ENCODE peak calls at places on chromosome X, in nine cellular contexts. L is heart left ventricle; P is naive thymus-derived CD4-positive, alpha-beta T cell; V is RWPE1; O is effector memory CD4-positive, alpha-beta T cell; G is GM23248; K is CD8-positive, alpha-beta memory T cell; B is left ventricle myocardium inferior; Z is GM12878. A is an unnamed sample.

GRCh38 chrX:46820391-46821100 is 16.3 kb upstream of the RP2 start:
- DNase-seq in L (no peak), O (no peak), P (no peak), Z (no peak), B (no peak), V (no peak), G (no peak), K (no peak), A (no peak)

GRCh38 chrX:84339507-84340364 is 151.7 kb upstream of the RPS6KA6 start:
- DNase-seq in K (no peak), L (no peak), V (peak), Z (no peak), O (no peak), B (no peak), G (peak), P (no peak), A (no peak)

GRCh38 chrX:150513564-150513963 is 54.9 kb upstream of the MTM1 start:
- DNase-seq in G (no peak), Z (no peak), L (no peak), K (no peak), O (no peak), P (no peak), B (no peak), V (no peak), A (no peak)

GRCh38 chrX:1537031-1537715 is at the start of gene P2RY8:
- DNase-seq in V (no peak), L (peak), P (peak), K (peak), Z (peak), G (peak), B (peak), O (peak), A (peak)

GRCh38 chrX:11241720-11242119 is 51.5 kb upstream of the AMELX start:
- DNase-seq in V (no peak), O (no peak), G (no peak), B (no peak), L (no peak), P (no peak), Z (no peak), K (no peak), A (no peak)

GRCh38 chrX:118990512-118991227 is 16.3 kb downstream of the LONRF3 start:
- DNase-seq in Z (no peak), V (no peak), G (no peak), K (no peak), O (no peak), P (no peak), L (no peak), B (no peak), A (no peak)

GRCh38 chrX:126342859-126343258 is 176.8 kb upstream of the DCAF12L2 start:
- DNase-seq in Z (no peak), K (no peak), P (no peak), V (no peak), L (no peak), O (no peak), B (no peak), G (no peak), A (no peak)

GRCh38 chrX:150366951-150367545 is 3.9 kb downstream of the MAMLD1 start:
- DNase-seq in K (peak), V (no peak), P (no peak), L (no peak), G (peak), Z (no peak), O (no peak), B (no peak), A (no peak)

GRCh38 chrX:32448945-32449344 is 762.4 kb downstream of the DMD start:
- DNase-seq in B (no peak), V (no peak), P (no peak), Z (peak), O (no peak), K (no peak), G (no peak), L (no peak), A (no peak)

GRCh38 chrX:25016938-25017598 is 1.3 kb upstream of the ARX start:
- DNase-seq in K (no peak), V (no peak), P (no peak), O (no peak), L (no peak), Z (no peak), B (no peak), G (no peak), A (no peak)

GRCh38 chrX:9678215-9678980 is 87.2 kb downstream of the GPR143 start:
- DNase-seq in V (no peak), L (no peak), P (no peak), G (no peak), K (no peak), O (no peak), B (no peak), Z (no peak), A (no peak)

GRCh38 chrX:24145340-24146186 is 4.0 kb upstream of the ZFX start:
- DNase-seq in K (no peak), P (no peak), Z (no peak), L (no peak), O (no peak), G (peak), V (no peak), B (no peak), A (no peak)

GRCh38 chrX:6826856-6827255 is 291.9 kb upstream of the VCX3A start:
- DNase-seq in O (no peak), L (no peak), B (no peak), Z (no peak), V (no peak), P (no peak), K (no peak), G (no peak), A (no peak)

GRCh38 chrX:153245288-153245731 is 66.2 kb downstream of the MAGEA1 start:
- DNase-seq in P (no peak), G (no peak), B (no peak), V (peak), Z (no peak), L (no peak), K (no peak), O (no peak), A (no peak)

GRCh38 chrX:101348452-101349222 is at the start of gene TIMM8A:
- DNase-seq in K (peak), L (peak), O (peak), Z (peak), V (peak), B (peak), P (peak), G (peak), A (peak)

GRCh38 chrX:793216-793770 is 162.7 kb downstream of the SHOX start:
- DNase-seq in O (no peak), V (no peak), B (no peak), Z (no peak), G (no peak), L (no peak), K (no peak), P (no peak), A (no peak)

GRCh38 chrX:9037296-9037695 is 3.4 kb upstream of the FAM9B start:
- DNase-seq in L (no peak), O (no peak), G (no peak), Z (no peak), B (no peak), P (no peak), K (no peak), V (no peak), A (no peak)

GRCh38 chrX:115333446-115333845 is 43.9 kb downstream of the LUZP4 start:
- DNase-seq in G (no peak), Z (no peak), K (no peak), B (no peak), P (no peak), V (no peak), O (no peak), L (no peak), A (no peak)

GRCh38 chrX:10900585-10901289 is 210.4 kb upstream of the HCCS start:
- DNase-seq in G (peak), P (no peak), B (no peak), V (peak), L (no peak), O (no peak), K (no peak), Z (no peak), A (no peak)

GRCh38 chrX:75746891-75747639 is 38.0 kb downstream of the MAGEE2 start:
- DNase-seq in B (peak), L (no peak), G (peak), K (peak), V (peak), P (peak), O (no peak), Z (no peak), A (peak)

GRCh38 chrX:11446331-11446730 is 153.1 kb downstream of the AMELX start:
- DNase-seq in K (no peak), O (no peak), G (peak), L (no peak), P (no peak), Z (no peak), B (no peak), V (no peak), A (no peak)

GRCh38 chrX:132615396-132616131 is 126.7 kb upstream of the MBNL3 start:
- DNase-seq in L (no peak), Z (no peak), V (no peak), O (peak), P (peak), B (no peak), K (peak), G (peak), A (peak)

GRCh38 chrX:131703646-131704045 is 159.8 kb downstream of the OR13H1 start:
- DNase-seq in O (no peak), B (no peak), K (no peak), L (no peak), G (no peak), Z (no peak), V (no peak), P (no peak), A (no peak)

GRCh38 chrX:43456056-43456455 is 200.0 kb upstream of the MAOA start:
- DNase-seq in L (no peak), K (no peak), Z (no peak), G (no peak), V (no peak), B (no peak), O (no peak), P (no peak), A (no peak)

GRCh38 chrX:14357314-14357713 is 172.0 kb upstream of the GLRA2 start:
- DNase-seq in P (no peak), L (no peak), O (no peak), K (no peak), V (peak), B (no peak), G (peak), Z (no peak), A (no peak)

DNA sequence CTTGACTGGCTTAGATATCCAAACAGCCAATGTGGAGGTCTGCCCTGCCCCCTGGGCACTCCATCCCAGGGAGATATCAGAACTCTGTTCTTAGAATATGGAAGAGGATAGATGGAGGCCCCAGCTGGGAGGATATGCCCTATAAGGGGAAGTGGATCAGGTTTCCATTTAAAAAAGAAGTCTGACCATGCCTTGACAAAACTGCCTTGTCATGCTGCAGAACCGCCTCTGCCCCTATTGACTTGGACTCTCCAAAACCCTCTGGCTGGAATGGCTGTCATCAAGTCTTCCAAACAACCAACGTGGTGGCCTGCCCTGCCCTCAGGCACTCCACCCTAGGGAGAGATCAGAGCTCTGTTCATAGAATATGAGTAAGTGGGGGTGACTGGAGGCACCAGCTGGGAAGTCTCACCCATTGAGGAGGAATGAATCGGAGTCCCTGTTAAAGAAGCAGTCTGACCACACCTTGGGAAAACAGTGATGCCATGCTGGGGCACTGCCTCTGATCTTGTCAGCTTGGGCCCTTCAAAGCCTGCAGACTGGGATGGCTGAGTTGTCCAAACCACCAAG is 114.9 kb downstream of the VSIG4 start:
- DNase-seq in Z (no peak), K (no peak), L (no peak), V (no peak), G (no peak), P (no peak), B (no peak), O (no peak), A (no peak)
- H3K27ac ChIP-seq in Z (no peak), K (no peak), L (no peak), V (no peak), G (no peak), P (no peak), B (no peak), O (no peak), A (no peak)

GRCh38 chrX:57286507-57287251 is at the start of gene FAAH2:
- DNase-seq in Z (peak), L (no peak), O (peak), K (peak), P (peak), V (peak), G (no peak), B (no peak), A (peak)
- H3K27ac ChIP-seq in Z (peak), L (no peak), O (peak), K (peak), P (peak), V (no peak), G (no peak), B (no peak), A (peak)

GRCh38 chrX:121135488-121136207 is 88.2 kb downstream of the GLUD2 start:
- DNase-seq in Z (no peak), L (no peak), O (no peak), K (no peak), V (no peak), B (no peak), G (no peak), P (no peak), A (no peak)
- H3K27ac ChIP-seq in Z (no peak), L (no peak), O (no peak), K (no peak), V (no peak), B (no peak), G (no peak), P (no peak), A (no peak)

DNA sequence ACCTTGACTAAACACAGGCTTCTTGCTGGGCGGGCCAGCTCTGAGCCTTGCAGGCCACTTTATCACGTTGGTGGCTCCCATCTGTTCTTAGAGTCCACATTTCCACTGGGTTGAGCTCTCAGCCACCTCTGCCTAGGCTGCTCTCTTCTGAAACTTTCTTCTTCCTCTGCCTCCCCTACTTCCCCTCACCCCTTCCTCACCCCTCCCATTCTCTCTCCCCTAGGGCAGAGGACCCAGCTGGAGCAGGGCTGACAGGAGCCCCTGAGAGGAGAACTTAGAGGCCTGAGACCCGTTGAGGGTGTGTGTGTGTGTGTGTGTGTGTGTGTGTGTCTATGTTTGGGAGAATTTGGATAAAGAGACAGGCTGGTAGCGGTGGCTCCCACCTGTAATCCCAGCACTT is 19.9 kb upstream of the TMSB4X start:
- DNase-seq in G (no peak), P (no peak), B (no peak), Z (no peak), K (no peak), O (no peak), L (no peak), V (no peak), A (no peak)
- H3K27ac ChIP-seq in G (no peak), P (peak), B (peak), Z (peak), K (peak), O (peak), L (peak), V (peak), A (peak)

DNA sequence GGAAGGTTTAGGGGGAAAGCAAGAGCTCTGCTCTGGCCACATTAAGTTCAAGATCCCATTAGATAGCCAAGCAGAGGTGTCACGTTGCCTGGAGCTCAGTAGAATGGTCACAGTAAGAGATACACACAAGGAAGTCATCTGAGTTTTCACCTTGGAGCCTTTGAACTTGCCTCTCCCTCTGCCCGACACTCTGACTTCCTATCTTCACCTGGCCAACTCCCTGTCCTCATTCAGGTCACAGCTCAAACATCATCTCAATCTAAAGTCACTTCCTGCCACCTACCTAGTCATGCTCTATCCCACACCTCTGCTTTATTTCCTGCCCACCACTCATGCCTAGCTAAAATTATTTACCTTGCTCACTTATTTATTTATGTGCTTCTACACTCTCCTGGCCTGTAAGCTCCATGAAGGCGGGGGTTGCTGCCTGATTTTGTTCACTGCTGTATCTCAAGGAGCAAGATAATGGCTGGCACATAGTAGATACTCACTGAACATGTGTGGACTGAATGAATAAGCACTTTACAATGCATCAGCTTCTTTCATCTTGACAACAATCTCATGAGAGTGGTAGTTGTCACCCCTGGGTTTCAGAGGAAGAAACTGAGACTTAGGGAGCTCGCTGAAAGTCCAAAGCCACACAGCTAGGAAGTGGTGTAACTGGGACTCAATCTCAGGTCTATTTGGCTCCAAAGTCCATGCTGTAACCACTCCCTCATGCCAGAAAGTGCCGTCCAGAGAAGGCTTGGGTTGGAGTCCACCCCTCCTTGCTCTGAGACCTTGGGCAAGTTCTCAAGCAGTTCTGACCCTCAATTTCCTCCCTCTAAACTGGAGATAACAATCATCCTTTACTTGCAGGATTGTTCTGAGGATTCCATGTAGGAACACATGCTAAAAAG is 40.3 kb downstream of the EFNB1 start:
- DNase-seq in V (no peak), O (no peak), P (no peak), B (no peak), K (no peak), G (no peak), Z (no peak), L (no peak), A (no peak)
- H3K27ac ChIP-seq in V (no peak), O (no peak), P (no peak), B (no peak), K (no peak), G (no peak), Z (no peak), L (no peak), A (no peak)

DNA sequence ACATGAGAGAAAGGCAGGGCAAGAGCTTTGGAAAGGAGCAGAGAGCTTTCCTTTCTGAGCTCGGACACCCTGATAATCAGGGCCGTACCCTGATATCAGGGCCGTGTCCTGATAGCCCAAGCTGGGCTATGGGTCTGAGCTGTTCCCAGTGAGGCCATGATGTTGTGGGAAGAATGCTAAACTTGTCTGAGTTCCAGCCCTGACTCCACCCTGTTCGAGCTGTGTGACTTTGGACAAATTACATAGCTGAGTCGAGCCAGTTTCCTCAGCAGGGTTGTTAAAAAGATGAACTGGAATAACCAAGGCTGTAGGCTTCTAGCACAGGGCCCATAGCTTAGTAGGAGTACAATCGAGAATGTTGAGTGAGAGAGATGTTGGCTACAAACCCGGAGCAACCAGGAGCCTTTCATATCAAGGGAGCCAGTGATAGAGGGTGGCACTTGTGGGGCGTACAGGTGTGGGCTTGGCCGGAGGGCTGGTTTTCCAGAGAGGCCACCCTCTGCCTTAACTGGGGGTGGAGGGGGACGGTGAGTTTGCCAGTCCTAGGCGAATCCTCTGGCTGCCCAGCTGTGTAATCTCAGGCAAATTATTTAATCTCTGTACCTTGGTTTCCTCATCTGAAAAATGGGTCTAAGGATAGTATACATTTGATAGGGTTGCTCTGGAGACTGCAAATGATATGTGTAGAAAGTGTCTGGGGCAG is 3.5 kb upstream of the CXCR3 start:
- DNase-seq in O (no peak), L (no peak), K (no peak), P (no peak), V (no peak), G (peak), Z (no peak), B (no peak), A (no peak)
- H3K27ac ChIP-seq in O (peak), L (peak), K (peak), P (no peak), V (no peak), G (peak), Z (peak), B (peak), A (peak)

DNA sequence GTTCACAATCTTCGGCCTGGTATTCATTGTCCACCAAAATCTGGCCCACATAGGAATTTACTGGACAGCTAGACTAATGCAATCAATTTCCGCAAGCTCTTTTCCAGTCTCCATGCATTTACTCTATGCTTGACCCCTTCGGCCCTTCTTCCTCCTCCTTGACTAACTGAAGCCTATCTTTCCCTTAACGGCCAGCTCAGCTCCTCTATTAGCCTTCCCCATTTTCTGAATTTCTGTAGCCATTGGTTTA is 1.2 kb upstream of the PHKA2 start:
- DNase-seq in Z (peak), K (no peak), O (no peak), P (no peak), G (no peak), L (no peak), V (no peak), B (no peak), A (no peak)
- H3K27ac ChIP-seq in Z (peak), K (peak), O (peak), P (peak), G (peak), L (peak), V (peak), B (peak), A (peak)

DNA sequence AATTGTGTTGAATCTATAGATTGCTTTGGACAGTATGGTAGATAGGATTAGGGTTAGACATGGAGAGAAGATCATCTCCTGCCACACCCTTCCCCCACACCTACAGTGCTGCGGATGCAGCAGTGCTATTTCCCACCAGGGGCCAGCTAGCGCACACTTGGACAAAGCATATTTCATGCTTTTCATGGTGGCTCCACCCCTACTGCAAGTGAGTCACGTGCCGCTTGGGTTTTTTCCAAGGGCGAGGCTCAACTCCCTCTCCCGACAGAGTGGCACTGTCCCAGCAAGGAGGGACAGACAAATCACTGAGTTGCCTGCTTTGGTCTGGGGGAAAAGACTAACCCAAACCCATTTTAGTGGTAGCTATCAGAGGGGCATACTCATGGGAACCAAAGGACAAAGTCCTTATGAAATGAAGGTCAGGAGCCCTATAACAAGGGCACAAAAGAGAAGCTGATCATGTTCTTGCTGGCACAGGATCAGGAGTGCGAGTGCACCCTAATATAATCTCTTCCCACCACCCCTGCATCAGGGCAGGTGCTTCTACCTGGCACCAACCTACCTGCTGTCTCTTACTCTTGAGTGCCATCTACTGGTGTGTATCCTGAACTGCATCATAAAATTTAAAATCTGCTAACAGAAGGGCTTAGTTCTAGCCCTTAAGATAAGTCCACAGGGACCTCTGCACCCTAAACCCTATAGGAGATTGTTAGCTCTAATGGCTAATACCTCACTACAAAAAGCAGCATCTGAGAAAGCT is 55.1 kb upstream of the PGAM4 start:
- DNase-seq in V (peak), P (peak), Z (no peak), L (no peak), G (peak), B (peak), O (no peak), K (peak), A (peak)
- H3K27ac ChIP-seq in V (no peak), P (no peak), Z (no peak), L (no peak), G (no peak), B (no peak), O (no peak), K (no peak), A (no peak)